ENCODE peak calls at places on chromosome 9, in four cellular contexts. One of them, this sample, is unnamed.
A peak's percentile ranks its signal among the peaks of the same experiment; 100 is the strongest.

GRCh38 chr9:130445268-130445983 is 665 bp downstream of the ASS1 start:
- DNase-seq in K562: no peak
- DNase-seq in H1: no peak
- DNase-seq in GM12878: no peak
- DNase-seq in this sample: peak; percentile 61

GRCh38 chr9:36818965-36819870 is 214.8 kb downstream of the PAX5 start:
- DNase-seq in K562: no peak
- DNase-seq in H1: no peak
- DNase-seq in GM12878: no peak
- DNase-seq in this sample: no peak

GRCh38 chr9:76200315-76200714 is 193.9 kb downstream of the RFK start:
- DNase-seq in GM12878: no peak
- DNase-seq in H1: no peak
- DNase-seq in K562: no peak
- DNase-seq in this sample: no peak

GRCh38 chr9:33180526-33181184 is 13.5 kb upstream of the B4GALT1 start:
- DNase-seq in K562: no peak
- DNase-seq in GM12878: no peak
- DNase-seq in H1: no peak
- DNase-seq in this sample: no peak

GRCh38 chr9:5518061-5518936 is 8.0 kb downstream of the PDCD1LG2 start:
- DNase-seq in K562: no peak
- DNase-seq in GM12878: no peak
- DNase-seq in H1: no peak
- DNase-seq in this sample: no peak

GRCh38 chr9:38178282-38178681 is 109.3 kb upstream of the SHB start:
- DNase-seq in K562: no peak
- DNase-seq in H1: no peak
- DNase-seq in GM12878: no peak
- DNase-seq in this sample: no peak

GRCh38 chr9:120080781-120081180 is 499.2 kb downstream of the CDK5RAP2 start:
- DNase-seq in K562: no peak
- DNase-seq in GM12878: no peak
- DNase-seq in H1: no peak
- DNase-seq in this sample: no peak

GRCh38 chr9:134892221-134892620 is 11.6 kb downstream of the FCN2 start:
- DNase-seq in H1: no peak
- DNase-seq in K562: no peak
- DNase-seq in GM12878: no peak
- DNase-seq in this sample: no peak

GRCh38 chr9:33765411-33765810 is 29.9 kb upstream of the PRSS3 start:
- DNase-seq in H1: no peak
- DNase-seq in GM12878: no peak
- DNase-seq in K562: no peak
- DNase-seq in this sample: no peak

GRCh38 chr9:89954229-89954628 is 349.4 kb downstream of the GADD45G start:
- DNase-seq in K562: no peak
- DNase-seq in H1: no peak
- DNase-seq in GM12878: no peak
- DNase-seq in this sample: no peak

GRCh38 chr9:69379250-69379982 is 54.4 kb downstream of the ENTREP1 start:
- DNase-seq in K562: no peak
- DNase-seq in GM12878: no peak
- DNase-seq in H1: no peak
- DNase-seq in this sample: no peak

GRCh38 chr9:114621975-114622609 is 11.0 kb downstream of the TMEM268 start:
- DNase-seq in H1: no peak
- DNase-seq in K562: no peak
- DNase-seq in GM12878: no peak
- DNase-seq in this sample: no peak

GRCh38 chr9:19926774-19927173 is 137.9 kb upstream of the SLC24A2 start:
- DNase-seq in GM12878: no peak
- DNase-seq in K562: no peak
- DNase-seq in H1: no peak
- DNase-seq in this sample: no peak

GRCh38 chr9:111648066-111648465 is 13.3 kb upstream of the GNG10 start:
- DNase-seq in K562: no peak
- DNase-seq in GM12878: no peak
- DNase-seq in H1: no peak
- DNase-seq in this sample: no peak

GRCh38 chr9:78363221-78363620 is 66.3 kb downstream of the PSAT1 start:
- DNase-seq in K562: no peak
- DNase-seq in H1: no peak
- DNase-seq in GM12878: no peak
- DNase-seq in this sample: no peak

GRCh38 chr9:116572095-116572748 is 114.9 kb upstream of the TRIM32 start:
- DNase-seq in K562: peak; percentile 83
- DNase-seq in GM12878: no peak
- DNase-seq in H1: peak; percentile 46
- DNase-seq in this sample: peak; percentile 64

GRCh38 chr9:68416891-68417570 is 60.6 kb downstream of the PGM5 start:
- DNase-seq in GM12878: no peak
- DNase-seq in H1: no peak
- DNase-seq in K562: peak; percentile 32
- DNase-seq in this sample: no peak

GRCh38 chr9:91261417-91261816 is 100.3 kb downstream of the AUH start:
- DNase-seq in H1: no peak
- DNase-seq in K562: no peak
- DNase-seq in GM12878: no peak
- DNase-seq in this sample: no peak

GRCh38 chr9:130981761-130982147 is 27.2 kb upstream of the LAMC3 start:
- DNase-seq in H1: no peak
- DNase-seq in GM12878: no peak
- DNase-seq in K562: peak; percentile 29
- DNase-seq in this sample: no peak

GRCh38 chr9:129023036-129023907 is 4.9 kb downstream of the SH3GLB2 start:
- DNase-seq in GM12878: no peak
- DNase-seq in H1: no peak
- DNase-seq in K562: peak; percentile 93
- DNase-seq in this sample: no peak

GRCh38 chr9:95901506-95901905 is 26.0 kb downstream of the ERCC6L2 start:
- DNase-seq in GM12878: no peak
- DNase-seq in K562: no peak
- DNase-seq in H1: no peak
- DNase-seq in this sample: no peak

GRCh38 chr9:110543631-110544051 is 35.9 kb downstream of the SVEP1 start:
- DNase-seq in H1: no peak
- DNase-seq in GM12878: no peak
- DNase-seq in K562: no peak
- DNase-seq in this sample: no peak

GRCh38 chr9:93567271-93567959 is 9.0 kb upstream of the PHF2 start:
- DNase-seq in H1: no peak
- DNase-seq in GM12878: no peak
- DNase-seq in K562: peak; percentile 27
- DNase-seq in this sample: no peak

GRCh38 chr9:88738708-88739107 is 203.7 kb downstream of the NXNL2 start:
- DNase-seq in H1: no peak
- DNase-seq in K562: no peak
- DNase-seq in GM12878: no peak
- DNase-seq in this sample: no peak

GRCh38 chr9:101508203-101508602 is 25.4 kb upstream of the RNF20 start:
- DNase-seq in GM12878: no peak
- DNase-seq in H1: no peak
- DNase-seq in K562: no peak
- DNase-seq in this sample: no peak

GRCh38 chr9:127801955-127802575 is 617 bp upstream of the FPGS start:
- DNase-seq in GM12878: no peak
- DNase-seq in H1: no peak
- DNase-seq in K562: no peak
- DNase-seq in this sample: no peak

GRCh38 chr9:35908484-35909125 is 685 bp upstream of the SPAAR start:
- DNase-seq in H1: no peak
- DNase-seq in GM12878: no peak
- DNase-seq in K562: no peak
- DNase-seq in this sample: no peak

GRCh38 chr9:16028516-16028915 is 475.7 kb downstream of the CCDC171 start:
- DNase-seq in K562: no peak
- DNase-seq in H1: no peak
- DNase-seq in GM12878: no peak
- DNase-seq in this sample: no peak

GRCh38 chr9:82423700-82424099 is 435.1 kb downstream of the SPATA31D1 start:
- DNase-seq in GM12878: no peak
- DNase-seq in K562: no peak
- DNase-seq in H1: no peak
- DNase-seq in this sample: no peak

GRCh38 chr9:14320272-14321245 is 6.6 kb upstream of the NFIB start:
- DNase-seq in GM12878: no peak
- DNase-seq in H1: no peak
- DNase-seq in K562: peak; percentile 55
- DNase-seq in this sample: no peak

GRCh38 chr9:32698706-32699277 is 63.3 kb upstream of the TAF1L start:
- DNase-seq in GM12878: no peak
- DNase-seq in H1: no peak
- DNase-seq in K562: no peak
- DNase-seq in this sample: no peak

GRCh38 chr9:116767219-116767618 is 80.1 kb downstream of the TRIM32 start:
- DNase-seq in K562: no peak
- DNase-seq in GM12878: no peak
- DNase-seq in H1: no peak
- DNase-seq in this sample: no peak

GRCh38 chr9:125143377-125144090 is at the start of gene SCAI:
- DNase-seq in GM12878: peak; percentile 95
- DNase-seq in H1: peak; percentile 100
- DNase-seq in K562: peak; percentile 99
- DNase-seq in this sample: peak; percentile 97

GRCh38 chr9:134399435-134400056 is 73.3 kb downstream of the RXRA start:
- DNase-seq in K562: peak; percentile 45
- DNase-seq in GM12878: no peak
- DNase-seq in H1: no peak
- DNase-seq in this sample: no peak

DNA sequence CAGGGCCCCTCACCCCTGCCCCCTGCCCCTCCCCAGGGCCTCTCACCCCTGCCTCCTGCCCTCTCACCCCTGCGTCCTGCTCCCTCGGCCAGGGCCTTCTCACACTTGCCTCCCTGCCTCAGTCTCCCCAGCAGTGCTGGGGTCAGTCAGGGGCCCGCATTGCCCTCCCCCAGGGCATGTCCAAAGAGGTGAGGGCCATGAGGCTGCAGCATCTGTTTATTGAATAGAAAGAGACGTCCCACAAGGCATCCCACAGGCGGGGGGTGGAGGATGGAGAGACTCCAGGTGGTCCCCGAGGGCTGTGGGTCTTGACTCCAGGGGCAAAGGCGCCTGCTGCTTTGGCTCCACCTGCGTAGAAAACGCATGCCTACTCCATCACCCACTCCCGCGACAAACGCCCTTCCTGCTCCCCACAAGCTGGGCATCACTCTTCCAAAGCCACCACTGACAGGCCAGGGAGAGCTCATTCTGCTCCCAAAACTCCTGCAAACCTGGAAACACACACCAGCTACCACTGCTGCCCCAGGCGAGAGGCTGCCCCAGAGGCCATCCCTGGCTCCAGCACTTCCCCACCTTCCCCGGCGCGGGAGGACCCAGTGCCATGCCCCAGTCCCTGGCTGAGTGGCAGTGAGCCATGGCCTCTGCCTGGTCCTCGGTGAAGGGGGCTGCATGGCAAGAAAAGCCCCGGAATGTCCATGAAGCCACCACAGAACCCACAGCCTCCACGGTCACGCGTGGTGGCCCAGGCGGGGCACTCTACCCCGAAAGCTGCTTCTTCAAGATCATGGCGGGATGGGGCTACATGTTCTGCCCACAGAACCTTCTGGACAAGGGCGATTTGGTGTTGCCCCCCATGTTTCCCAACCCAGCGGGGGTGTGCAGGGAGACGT is 1.6 kb upstream of the LCN8 start:
- DNase-seq in H1: no peak
- DNase-seq in K562: no peak
- DNase-seq in GM12878: no peak
- DNase-seq in this sample: no peak
- TF ChIP-seq BRCA1 in H1: no peak
- TF ChIP-seq BRCA1 in K562: no peak
- TF ChIP-seq BRCA1 in GM12878: no peak
- TF ChIP-seq BRCA1 in this sample: no peak

GRCh38 chr9:87269777-87270176 is 227.9 kb upstream of the DAPK1 start:
- DNase-seq in K562: no peak
- DNase-seq in H1: no peak
- DNase-seq in GM12878: no peak
- DNase-seq in this sample: no peak
- H3K9ac ChIP-seq in K562: no peak overlapping the region
- H3K9ac ChIP-seq in H1: no peak overlapping the region
- H3K9ac ChIP-seq in GM12878: no peak overlapping the region
- H3K9ac ChIP-seq in this sample: no peak overlapping the region

GRCh38 chr9:7935666-7936065 is 136.1 kb upstream of the DMAC1 start:
- DNase-seq in K562: no peak
- DNase-seq in GM12878: no peak
- DNase-seq in H1: no peak
- DNase-seq in this sample: no peak

GRCh38 chr9:7938092-7938491 is 138.5 kb upstream of the DMAC1 start:
- DNase-seq in K562: no peak
- DNase-seq in H1: no peak
- DNase-seq in GM12878: no peak
- DNase-seq in this sample: no peak

GRCh38 chr9:7936201-7936600 is 136.6 kb upstream of the DMAC1 start:
- DNase-seq in GM12878: no peak
- DNase-seq in H1: no peak
- DNase-seq in K562: no peak
- DNase-seq in this sample: no peak

GRCh38 chr9:7937018-7937417 is 137.4 kb upstream of the DMAC1 start:
- DNase-seq in H1: no peak
- DNase-seq in K562: no peak
- DNase-seq in GM12878: no peak
- DNase-seq in this sample: no peak
- TF ChIP-seq CHD2 in H1: no peak
- TF ChIP-seq CHD2 in K562: no peak
- TF ChIP-seq CHD2 in GM12878: no peak
- TF ChIP-seq CHD2 in this sample: no peak

GRCh38 chr9:106869458-106869857 is 6.5 kb downstream of the ZNF462 start:
- DNase-seq in H1: no peak
- DNase-seq in GM12878: no peak
- DNase-seq in K562: no peak
- DNase-seq in this sample: no peak
- TF ChIP-seq BRCA1 in H1: no peak
- TF ChIP-seq BRCA1 in GM12878: no peak
- TF ChIP-seq BRCA1 in K562: no peak
- TF ChIP-seq BRCA1 in this sample: no peak

DNA sequence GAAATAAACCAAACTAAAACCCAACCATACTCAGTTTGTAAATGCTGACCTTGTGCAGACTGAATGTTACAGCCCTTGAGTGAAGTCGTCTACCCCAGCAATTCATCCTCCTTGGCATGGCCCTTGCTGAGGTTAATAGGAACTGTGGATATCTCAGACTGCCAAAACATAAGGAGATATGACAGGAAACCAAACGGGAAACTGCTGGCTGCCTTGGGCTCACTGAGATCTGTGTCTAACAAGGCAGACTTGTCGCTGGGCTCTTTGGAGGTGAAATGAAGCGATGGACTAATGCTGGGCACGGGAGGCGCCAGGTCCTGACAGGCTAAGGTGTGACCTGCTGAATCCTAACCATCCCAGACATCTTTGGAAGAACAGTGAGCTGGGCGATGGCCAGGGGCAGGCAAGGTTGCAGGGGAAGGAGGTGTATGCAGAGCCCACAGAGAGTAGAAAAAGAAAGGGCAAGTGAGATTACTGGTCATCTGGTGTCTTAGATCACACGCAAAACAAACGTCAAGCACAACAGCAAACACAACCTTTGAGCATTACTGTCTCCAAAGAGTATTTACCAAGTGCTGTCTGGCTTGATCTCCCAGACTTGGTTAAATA is 44.6 kb upstream of the ALDH1A1 start:
- DNase-seq in H1: no peak
- DNase-seq in GM12878: no peak
- DNase-seq in K562: peak; percentile 28
- DNase-seq in this sample: peak; percentile 93
- H3K9ac ChIP-seq in H1: no peak overlapping the region
- H3K9ac ChIP-seq in GM12878: no peak overlapping the region
- H3K9ac ChIP-seq in K562: peak overlapping the region; percentile 38
- H3K9ac ChIP-seq in this sample: peak overlapping the region; percentile 65